ENCODE peak calls at places on chromosome 15, in ten cellular contexts. X, B, L, H, N, T, I, R, W and M are unnamed samples.

GRCh38 chr15:81189583-81190283 is 6.9 kb upstream of the IL16 start:
- DNase-seq in R (no peak), B (no peak), I (peak; percentile 45), L (peak; percentile 99), H (no peak), N (peak; percentile 24), X (peak; percentile 86), T (peak; percentile 14), W (no peak), M (no peak)

GRCh38 chr15:101807345-101807945 is 4.1 kb downstream of the OR4F6 start:
- DNase-seq in W (no peak), B (no peak), R (no peak), H (no peak), T (no peak), L (peak; percentile 89), X (peak; percentile 89), I (no peak), N (peak; percentile 24), M (no peak)

GRCh38 chr15:69064649-69065048 is 50.2 kb downstream of the NOX5 start:
- DNase-seq in W (no peak), L (no peak), T (no peak), X (no peak), H (no peak), B (no peak), R (no peak), I (no peak), N (no peak), M (no peak)

GRCh38 chr15:45728641-45729040 is 93.8 kb downstream of the SQOR start:
- DNase-seq in I (no peak), W (no peak), R (no peak), N (no peak), L (no peak), T (no peak), H (no peak), X (no peak), B (no peak), M (no peak)

GRCh38 chr15:49223536-49224274 is 53.7 kb downstream of the GALK2 start:
- DNase-seq in L (no peak), B (no peak), W (no peak), T (no peak), X (peak; percentile 33), R (no peak), H (no peak), N (peak; percentile 67), I (no peak), M (no peak)

GRCh38 chr15:50225897-50226296 is 39.6 kb downstream of the HDC start:
- DNase-seq in B (no peak), I (no peak), N (no peak), L (no peak), W (no peak), H (no peak), X (no peak), T (no peak), R (no peak), M (no peak)

GRCh38 chr15:68537097-68537496 is 41.7 kb upstream of the CORO2B start:
- DNase-seq in L (no peak), H (no peak), X (no peak), N (no peak), R (no peak), I (no peak), T (no peak), B (no peak), W (no peak), M (no peak)

GRCh38 chr15:35603298-35603697 is 57.3 kb upstream of the DPH6 start:
- DNase-seq in B (no peak), N (no peak), R (no peak), X (peak; percentile 84), H (no peak), W (no peak), I (no peak), T (no peak), L (peak; percentile 88), M (no peak)

GRCh38 chr15:28086175-28086703 is 12.9 kb downstream of the OCA2 start:
- DNase-seq in N (peak; percentile 70), X (peak; percentile 25), L (peak; percentile 46), H (peak; percentile 66), B (no peak), I (peak; percentile 42), R (no peak), T (peak; percentile 70), W (peak; percentile 26), M (peak; percentile 39)

GRCh38 chr15:42191610-42192346 is 16.3 kb downstream of the VPS39 start:
- DNase-seq in H (no peak), R (no peak), I (no peak), B (no peak), T (no peak), L (no peak), X (no peak), N (no peak), W (no peak), M (no peak)

GRCh38 chr15:42190370-42190769 is 17.7 kb downstream of the VPS39 start:
- DNase-seq in H (no peak), L (no peak), N (no peak), I (no peak), W (no peak), B (no peak), T (no peak), R (no peak), X (no peak), M (no peak)

GRCh38 chr15:42198516-42198915 is 9.6 kb downstream of the VPS39 start:
- DNase-seq in L (no peak), W (no peak), I (no peak), R (no peak), X (no peak), T (no peak), N (no peak), H (no peak), B (no peak), M (no peak)

GRCh38 chr15:42193383-42193782 is 14.7 kb downstream of the VPS39 start:
- DNase-seq in T (no peak), B (no peak), X (no peak), R (no peak), W (no peak), L (no peak), N (no peak), H (no peak), I (no peak), M (no peak)

DNA sequence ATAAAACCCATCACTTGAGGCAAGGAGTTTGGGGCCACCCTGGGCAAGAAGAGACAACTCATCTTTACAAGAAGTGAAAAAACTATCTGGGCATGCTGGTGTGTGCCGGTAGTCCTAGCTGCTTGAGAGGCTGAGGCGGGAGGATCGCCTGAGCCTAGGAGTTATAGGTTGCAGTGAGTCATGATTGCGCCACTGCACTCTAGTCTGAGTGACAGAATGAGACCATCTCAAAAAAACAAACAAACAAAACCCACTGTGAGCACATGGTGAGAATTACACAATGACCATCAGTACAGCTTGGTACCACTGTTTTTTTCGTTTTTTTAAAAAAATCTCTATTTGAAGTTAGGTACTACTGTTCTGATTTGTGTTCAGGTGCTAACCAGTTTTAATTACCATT is 13.6 kb downstream of the VPS39 start:
- DNase-seq in W (no peak), L (peak; percentile 62), H (no peak), I (no peak), T (peak; percentile 15), N (no peak), R (no peak), X (peak; percentile 10), B (no peak), M (no peak)
- H3K36me3 ChIP-seq in W (peaks cover 6% of the 10 kb centered on the region), L (peaks cover 21% of the 10 kb centered on the region), H (peaks cover 7% of the 10 kb centered on the region), I (peaks cover 78% of the 10 kb centered on the region), T (no peaks in the 10 kb centered on the region), N (peaks cover 16% of the 10 kb centered on the region), R (no peaks in the 10 kb centered on the region), X (peaks cover 23% of the 10 kb centered on the region), B (peaks cover 48% of the 10 kb centered on the region), M (peaks cover 6% of the 10 kb centered on the region)

GRCh38 chr15:30925686-30926085 is 22.0 kb downstream of the FAN1 start:
- DNase-seq in N (no peak), B (no peak), H (no peak), L (no peak), X (no peak), R (no peak), W (no peak), I (no peak), T (no peak), M (no peak)
- H3K4me1 ChIP-seq in N (no peaks in the 10 kb centered on the region), B (no peaks in the 10 kb centered on the region), H (no peaks in the 10 kb centered on the region), L (peaks cover 26% of the 10 kb centered on the region), X (peaks cover 37% of the 10 kb centered on the region), R (no peaks in the 10 kb centered on the region), W (no peaks in the 10 kb centered on the region), I (peaks cover 31% of the 10 kb centered on the region), T (peaks cover 6% of the 10 kb centered on the region), M (no peaks in the 10 kb centered on the region)

GRCh38 chr15:61008915-61009314 is 220.2 kb downstream of the RORA start:
- DNase-seq in X (no peak), H (no peak), N (no peak), I (no peak), T (no peak), L (no peak), W (no peak), B (no peak), R (no peak), M (no peak)

GRCh38 chr15:61016087-61016486 is 213.0 kb downstream of the RORA start:
- DNase-seq in I (no peak), L (no peak), T (no peak), W (no peak), N (no peak), X (no peak), B (no peak), R (no peak), H (no peak), M (no peak)

GRCh38 chr15:61013146-61013545 is 216.0 kb downstream of the RORA start:
- DNase-seq in X (no peak), T (no peak), N (no peak), W (no peak), H (no peak), R (no peak), B (no peak), I (no peak), L (no peak), M (no peak)

DNA sequence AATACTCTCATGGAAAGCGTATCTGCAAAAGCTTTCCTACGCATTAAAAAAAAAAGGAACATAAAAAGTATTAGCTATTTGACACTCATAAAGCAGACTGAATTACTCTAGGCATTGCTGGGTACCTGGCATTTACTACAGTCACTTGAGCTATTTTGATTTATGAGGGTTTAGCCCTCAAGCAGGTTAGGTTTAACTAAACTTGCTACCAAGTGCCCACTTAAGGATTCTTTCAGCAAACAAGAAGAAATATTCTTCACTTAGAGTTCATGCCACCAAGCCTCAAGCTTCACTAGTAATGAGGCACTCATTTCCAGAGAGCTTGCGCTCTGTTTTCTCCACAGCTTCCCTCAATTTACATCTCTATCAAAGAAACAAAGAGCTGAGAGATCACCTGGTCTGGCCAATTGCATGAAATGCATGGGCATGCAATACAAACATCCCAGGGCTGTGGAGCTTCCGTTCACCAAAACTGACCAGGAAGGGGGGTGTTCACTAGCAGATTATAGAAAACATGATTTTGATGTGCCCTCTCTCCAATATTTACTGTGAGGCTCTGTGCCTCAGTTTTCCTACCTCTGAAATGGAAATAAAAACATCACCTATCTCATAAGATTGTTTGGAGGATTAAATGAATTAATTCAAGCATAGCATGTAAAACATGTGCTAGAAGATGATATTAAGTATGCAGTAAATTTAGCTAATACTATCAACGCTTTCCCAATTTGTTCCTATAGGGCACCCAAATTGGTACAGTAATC is 217.3 kb downstream of the RORA start:
- DNase-seq in I (no peak), H (no peak), B (no peak), N (no peak), W (no peak), L (no peak), R (no peak), T (no peak), X (no peak), M (no peak)
- H3K27ac ChIP-seq in I (no peak overlapping the region), H (no peak overlapping the region), B (no peak overlapping the region), N (no peak overlapping the region), W (no peak overlapping the region), L (no peak overlapping the region), R (no peak overlapping the region), T (no peak overlapping the region), X (no peak overlapping the region), M (no peak overlapping the region)

GRCh38 chr15:90437516-90437915 is 49.5 kb downstream of the IQGAP1 start:
- DNase-seq in H (no peak), R (no peak), L (no peak), I (no peak), W (no peak), X (no peak), T (no peak), N (no peak), B (no peak), M (no peak)
- H3K36me3 ChIP-seq in H (peaks cover 5% of the 10 kb centered on the region), R (peaks cover 3% of the 10 kb centered on the region), L (peaks cover 21% of the 10 kb centered on the region), I (peaks cover 87% of the 10 kb centered on the region), W (peaks cover 2% of the 10 kb centered on the region), X (peaks cover 32% of the 10 kb centered on the region), T (no peaks in the 10 kb centered on the region), N (peaks cover 20% of the 10 kb centered on the region), B (peaks cover 20% of the 10 kb centered on the region), M (peaks cover 7% of the 10 kb centered on the region)